ENCODE peak calls at places on chromosomes 4 and X, in six cellular contexts. M, K, Z, U, F and Y are unnamed samples.
A peak's percentile ranks its signal among the peaks of the same experiment; 100 is the strongest.

GRCh38 chrX:150329888-150330287 is 33.2 kb upstream of the MAMLD1 start:
- DNase-seq in M (peak; percentile 49), K (no peak), Z (no peak), U (no peak), F (no peak), Y (no peak)

GRCh38 chr4:35325908-35326453 is 918.3 kb downstream of the ARAP2 start:
- DNase-seq in M (no peak), K (no peak), Z (no peak), U (no peak), F (no peak), Y (no peak)

GRCh38 chrX:106564986-106565385 is 46.8 kb upstream of the RADX start:
- DNase-seq in M (no peak), K (no peak), Z (no peak), U (no peak), F (no peak), Y (no peak)

GRCh38 chrX:69069876-69070275 is 95.4 kb downstream of the PJA1 start:
- DNase-seq in M (no peak), K (no peak), Z (peak; percentile 34), U (no peak), F (no peak), Y (no peak)

GRCh38 chr4:139919513-139919912 is 234.5 kb downstream of the MAML3 start:
- DNase-seq in M (peak; percentile 83), K (no peak), Z (no peak), U (no peak), F (no peak), Y (no peak)

GRCh38 chr4:119733431-119733830 is 104.8 kb upstream of the PDE5A start:
- DNase-seq in M (peak; percentile 74), K (no peak), Z (no peak), U (no peak), F (no peak), Y (no peak)

GRCh38 chr4:53763813-53764597 is 172.7 kb upstream of the LNX1 start:
- DNase-seq in M (peak; percentile 95), K (no peak), Z (no peak), U (peak; percentile 83), F (no peak), Y (no peak)

GRCh38 chrX:151977923-151978322 is 3.4 kb upstream of the GABRE start:
- DNase-seq in M (no peak), K (no peak), Z (no peak), U (no peak), F (no peak), Y (no peak)

GRCh38 chr4:48403358-48403757 is 62.0 kb downstream of the SLAIN2 start:
- DNase-seq in M (no peak), K (no peak), Z (no peak), U (no peak), F (no peak), Y (peak; percentile 19)

GRCh38 chr4:48403779-48404178 is 62.5 kb downstream of the SLAIN2 start:
- DNase-seq in M (no peak), K (no peak), Z (no peak), U (peak; percentile 37), F (no peak), Y (no peak)

GRCh38 chr4:48405924-48406323 is 64.6 kb downstream of the SLAIN2 start:
- DNase-seq in M (no peak), K (no peak), Z (no peak), U (no peak), F (no peak), Y (no peak)

GRCh38 chr4:48410812-48411211 is 69.5 kb downstream of the SLAIN2 start:
- DNase-seq in M (no peak), K (no peak), Z (no peak), U (no peak), F (no peak), Y (no peak)

GRCh38 chr4:48409203-48409602 is 67.9 kb downstream of the SLAIN2 start:
- DNase-seq in M (peak; percentile 7), K (no peak), Z (no peak), U (no peak), F (no peak), Y (no peak)
- H3K36me3 ChIP-seq in M (peaks cover 1% of the 10 kb centered on the region), K (no peaks in the 10 kb centered on the region), Z (peaks cover 12% of the 10 kb centered on the region), U (no peaks in the 10 kb centered on the region), F (no peaks in the 10 kb centered on the region), Y (no peaks in the 10 kb centered on the region)

GRCh38 chr4:143344774-143345173 is 8.1 kb downstream of the GAB1 start:
- DNase-seq in M (peak; percentile 40), K (no peak), Z (no peak), U (no peak), F (no peak), Y (no peak)

GRCh38 chr4:143346208-143346607 is 9.5 kb downstream of the GAB1 start:
- DNase-seq in M (no peak), K (no peak), Z (no peak), U (no peak), F (no peak), Y (no peak)

GRCh38 chr4:143341186-143341755 is 4.6 kb downstream of the GAB1 start:
- DNase-seq in M (no peak), K (no peak), Z (no peak), U (no peak), F (peak; percentile 29), Y (no peak)

GRCh38 chr4:143344011-143344410 is 7.3 kb downstream of the GAB1 start:
- DNase-seq in M (no peak), K (no peak), Z (no peak), U (no peak), F (no peak), Y (no peak)

DNA sequence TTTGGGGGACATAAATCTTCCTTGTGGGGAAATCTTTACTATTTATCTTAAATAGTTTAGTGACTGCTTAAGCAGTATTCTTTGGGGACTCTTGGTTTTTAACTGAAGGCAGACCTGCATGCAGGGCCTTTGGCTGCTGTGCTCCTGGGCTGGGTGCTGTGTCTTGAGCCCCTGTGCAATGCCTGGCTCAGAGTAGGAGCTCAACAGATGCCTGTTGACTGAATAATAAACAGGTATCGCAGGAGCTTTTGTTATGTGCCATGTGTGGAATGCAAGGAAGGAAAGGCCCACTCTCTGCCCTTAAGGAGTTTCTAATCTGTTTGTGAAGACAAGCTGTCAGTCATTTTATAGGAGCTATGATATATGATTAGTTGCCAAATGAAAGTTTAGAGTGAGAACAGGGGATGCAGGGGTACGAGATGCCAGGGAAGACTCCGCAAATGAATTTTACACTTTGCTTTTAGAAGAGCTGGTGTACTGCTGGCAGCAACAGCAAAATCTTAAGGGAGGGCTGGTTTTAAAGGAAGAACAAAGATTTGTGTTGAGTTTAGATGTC is 6.7 kb downstream of the GAB1 start:
- DNase-seq in M (no peak), K (no peak), Z (no peak), U (no peak), F (no peak), Y (no peak)
- H3K4me1 ChIP-seq in M (no peaks in the 10 kb centered on the region), K (no peaks in the 10 kb centered on the region), Z (peaks cover 24% of the 10 kb centered on the region), U (peaks cover 35% of the 10 kb centered on the region), F (peaks cover 33% of the 10 kb centered on the region), Y (peaks cover 46% of the 10 kb centered on the region)

DNA sequence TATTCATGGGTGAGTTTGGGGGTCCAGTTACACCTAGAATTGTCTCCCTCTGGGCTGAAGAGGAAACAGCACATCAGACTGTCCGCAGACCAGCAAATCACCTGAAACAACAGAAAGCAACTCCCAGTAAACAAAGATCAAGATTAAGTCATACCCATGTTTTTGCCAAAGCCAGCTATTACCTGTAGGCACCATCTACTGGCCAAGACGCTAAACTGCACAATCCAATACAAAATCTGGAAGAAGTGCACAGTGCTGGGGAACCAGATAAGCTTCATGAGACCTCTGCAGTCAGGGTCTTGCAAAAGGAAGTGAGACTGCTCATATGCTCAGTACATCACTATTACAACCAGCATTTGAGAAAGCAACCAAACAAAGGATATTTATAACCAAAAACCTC is 157.5 kb upstream of the ITM2A start:
- DNase-seq in M (no peak), K (no peak), Z (no peak), U (no peak), F (no peak), Y (no peak)
- TF ChIP-seq CTCF in M (no peak), K (no peak), Z (no peak), U (peak; percentile 35), F (peak; percentile 53), Y (no peak)

DNA sequence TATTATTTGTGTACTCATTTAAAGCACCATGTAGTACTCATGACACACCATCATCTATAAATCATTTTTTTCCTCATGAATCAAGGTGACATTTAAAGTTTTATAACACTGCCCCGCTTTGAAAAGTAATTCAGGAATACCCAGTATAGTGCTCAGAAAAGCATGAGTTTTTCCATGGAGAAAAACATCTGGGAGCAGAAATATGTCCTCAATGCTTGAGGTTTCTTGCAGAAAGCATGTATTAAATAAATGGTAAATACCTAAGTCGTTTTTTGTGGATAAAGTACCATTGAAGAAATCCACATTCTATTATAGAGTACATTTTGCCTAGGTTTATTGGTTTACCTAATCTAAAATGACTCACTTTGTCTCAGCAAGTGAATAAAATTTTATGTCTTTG is 66.2 kb downstream of the UBA6 start:
- DNase-seq in M (no peak), K (no peak), Z (no peak), U (no peak), F (no peak), Y (no peak)
- H3K36me3 ChIP-seq in M (peaks cover 2% of the 10 kb centered on the region), K (peaks cover 9% of the 10 kb centered on the region), Z (peaks cover 72% of the 10 kb centered on the region), U (peaks cover 13% of the 10 kb centered on the region), F (peaks cover 92% of the 10 kb centered on the region), Y (no peaks in the 10 kb centered on the region)

GRCh38 chrX:18619288-18619687 is 52.6 kb downstream of the RS1 start:
- DNase-seq in M (no peak), K (no peak), Z (no peak), U (no peak), F (no peak), Y (no peak)
- H3K4me1 ChIP-seq in M (no peaks in the 10 kb centered on the region), K (no peaks in the 10 kb centered on the region), Z (no peaks in the 10 kb centered on the region), U (no peaks in the 10 kb centered on the region), F (no peaks in the 10 kb centered on the region), Y (no peaks in the 10 kb centered on the region)